ENCODE peak calls at places on chromosome 14, in seven cellular contexts. One of them, this sample, is unnamed.

GRCh38 chr14:94451091-94451751 is 1.4 kb downstream of the SERPINA11 start:
- DNase-seq in tibial nerve: no peak
- DNase-seq in upper lobe of right lung: no peak
- DNase-seq in A549: no peak
- DNase-seq in vagina: peak; percentile 29
- DNase-seq in esophagus squamous epithelium: no peak
- DNase-seq in tibial artery: no peak
- DNase-seq in this sample: no peak

GRCh38 chr14:105865904-105866840 is 339.8 kb downstream of the TMEM121 start:
- DNase-seq in tibial nerve: peak; percentile 7
- DNase-seq in upper lobe of right lung: peak; percentile 62
- DNase-seq in A549: no peak
- DNase-seq in vagina: no peak
- DNase-seq in esophagus squamous epithelium: no peak
- DNase-seq in tibial artery: peak; percentile 18
- DNase-seq in this sample: no peak

GRCh38 chr14:32940066-32940651 is 1.5 kb downstream of the NPAS3 start:
- DNase-seq in tibial nerve: no peak
- DNase-seq in upper lobe of right lung: no peak
- DNase-seq in A549: no peak
- DNase-seq in vagina: no peak
- DNase-seq in esophagus squamous epithelium: no peak
- DNase-seq in tibial artery: no peak
- DNase-seq in this sample: no peak

GRCh38 chr14:95033851-95034622 is 123.3 kb downstream of the DICER1 start:
- DNase-seq in tibial nerve: no peak
- DNase-seq in upper lobe of right lung: peak; percentile 44
- DNase-seq in A549: no peak
- DNase-seq in vagina: peak; percentile 64
- DNase-seq in esophagus squamous epithelium: no peak
- DNase-seq in tibial artery: no peak
- DNase-seq in this sample: no peak

GRCh38 chr14:22786685-22787084 is 20.2 kb downstream of the OXA1L start:
- DNase-seq in tibial nerve: no peak
- DNase-seq in upper lobe of right lung: no peak
- DNase-seq in A549: no peak
- DNase-seq in vagina: no peak
- DNase-seq in esophagus squamous epithelium: no peak
- DNase-seq in tibial artery: no peak
- DNase-seq in this sample: no peak

GRCh38 chr14:89870335-89870734 is 84.2 kb downstream of the EFCAB11 start:
- DNase-seq in tibial nerve: no peak
- DNase-seq in upper lobe of right lung: no peak
- DNase-seq in A549: no peak
- DNase-seq in vagina: no peak
- DNase-seq in esophagus squamous epithelium: no peak
- DNase-seq in tibial artery: no peak
- DNase-seq in this sample: no peak

GRCh38 chr14:102949801-102950451 is 27.5 kb downstream of the AMN start:
- DNase-seq in tibial nerve: no peak
- DNase-seq in upper lobe of right lung: no peak
- DNase-seq in A549: no peak
- DNase-seq in vagina: no peak
- DNase-seq in esophagus squamous epithelium: no peak
- DNase-seq in tibial artery: no peak
- DNase-seq in this sample: no peak

GRCh38 chr14:21191809-21192446 is 36.1 kb upstream of the OR5AU1 start:
- DNase-seq in tibial nerve: peak; percentile 45
- DNase-seq in upper lobe of right lung: peak; percentile 90
- DNase-seq in A549: peak; percentile 30
- DNase-seq in vagina: no peak
- DNase-seq in esophagus squamous epithelium: peak; percentile 18
- DNase-seq in tibial artery: peak; percentile 55
- DNase-seq in this sample: peak; percentile 49

GRCh38 chr14:45212231-45212630 is 40.8 kb downstream of the MIS18BP1 start:
- DNase-seq in tibial nerve: no peak
- DNase-seq in upper lobe of right lung: no peak
- DNase-seq in A549: no peak
- DNase-seq in vagina: no peak
- DNase-seq in esophagus squamous epithelium: no peak
- DNase-seq in tibial artery: no peak
- DNase-seq in this sample: no peak

GRCh38 chr14:42428996-42429395 is 822.3 kb downstream of the LRFN5 start:
- DNase-seq in tibial nerve: no peak
- DNase-seq in upper lobe of right lung: no peak
- DNase-seq in A549: no peak
- DNase-seq in vagina: no peak
- DNase-seq in esophagus squamous epithelium: no peak
- DNase-seq in tibial artery: no peak
- DNase-seq in this sample: no peak
- H3K9me3 ChIP-seq in tibial nerve: no peaks in the 10 kb centered on the region
- H3K9me3 ChIP-seq in upper lobe of right lung: no peaks in the 10 kb centered on the region
- H3K9me3 ChIP-seq in A549: no peaks in the 10 kb centered on the region
- H3K9me3 ChIP-seq in vagina: no peaks in the 10 kb centered on the region
- H3K9me3 ChIP-seq in esophagus squamous epithelium: no peaks in the 10 kb centered on the region
- H3K9me3 ChIP-seq in tibial artery: no peaks in the 10 kb centered on the region
- H3K9me3 ChIP-seq in this sample: no peaks in the 10 kb centered on the region

GRCh38 chr14:36520601-36521525 is 831 bp upstream of the NKX2-1 start:
- DNase-seq in tibial nerve: no peak
- DNase-seq in upper lobe of right lung: peak; percentile 84
- DNase-seq in A549: peak; percentile 64
- DNase-seq in vagina: no peak
- DNase-seq in esophagus squamous epithelium: no peak
- DNase-seq in tibial artery: no peak
- DNase-seq in this sample: no peak
- H3K9me3 ChIP-seq in tibial nerve: no peaks in the 10 kb centered on the region
- H3K9me3 ChIP-seq in upper lobe of right lung: no peaks in the 10 kb centered on the region
- H3K9me3 ChIP-seq in A549: no peaks in the 10 kb centered on the region
- H3K9me3 ChIP-seq in vagina: no peaks in the 10 kb centered on the region
- H3K9me3 ChIP-seq in esophagus squamous epithelium: no peaks in the 10 kb centered on the region
- H3K9me3 ChIP-seq in tibial artery: no peaks in the 10 kb centered on the region
- H3K9me3 ChIP-seq in this sample: peaks cover under 1% of the 10 kb centered on the region

GRCh38 chr14:96965885-96966595 is 168.9 kb downstream of the VRK1 start:
- DNase-seq in tibial nerve: no peak
- DNase-seq in upper lobe of right lung: no peak
- DNase-seq in A549: no peak
- DNase-seq in vagina: peak; percentile 49
- DNase-seq in esophagus squamous epithelium: no peak
- DNase-seq in tibial artery: no peak
- DNase-seq in this sample: no peak
- H3K9me3 ChIP-seq in tibial nerve: peaks cover 45% of the 10 kb centered on the region
- H3K9me3 ChIP-seq in upper lobe of right lung: peaks cover 5% of the 10 kb centered on the region
- H3K9me3 ChIP-seq in A549: peaks cover 4% of the 10 kb centered on the region
- H3K9me3 ChIP-seq in vagina: no peaks in the 10 kb centered on the region
- H3K9me3 ChIP-seq in esophagus squamous epithelium: peaks cover 3% of the 10 kb centered on the region
- H3K9me3 ChIP-seq in tibial artery: peaks cover 17% of the 10 kb centered on the region
- H3K9me3 ChIP-seq in this sample: peaks cover 5% of the 10 kb centered on the region

DNA sequence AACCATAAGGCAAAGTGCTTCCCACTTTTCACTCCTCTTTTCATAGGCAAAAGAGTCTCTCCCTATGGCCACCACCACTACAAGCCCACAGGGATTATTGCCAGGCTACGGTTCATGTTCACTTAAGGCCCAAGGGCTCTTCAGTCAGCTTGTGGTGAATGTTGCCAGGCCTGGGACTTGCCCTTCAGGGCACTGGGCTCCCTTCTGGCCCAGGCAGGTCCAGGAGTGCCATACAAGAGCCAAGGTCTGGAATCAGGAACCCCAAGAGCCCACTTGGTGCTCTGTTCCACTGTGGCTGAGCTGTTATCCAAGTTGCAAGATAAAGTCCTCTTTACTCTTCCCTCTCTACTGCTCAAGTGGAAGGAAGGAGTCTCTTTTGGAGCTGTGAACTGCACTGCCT is 307.6 kb downstream of the FUT8 start:
- DNase-seq in tibial nerve: no peak
- DNase-seq in upper lobe of right lung: no peak
- DNase-seq in A549: no peak
- DNase-seq in vagina: no peak
- DNase-seq in esophagus squamous epithelium: no peak
- DNase-seq in tibial artery: no peak
- DNase-seq in this sample: no peak
- H3K9me3 ChIP-seq in tibial nerve: peaks cover 21% of the 10 kb centered on the region
- H3K9me3 ChIP-seq in upper lobe of right lung: no peaks in the 10 kb centered on the region
- H3K9me3 ChIP-seq in A549: peaks cover 10% of the 10 kb centered on the region
- H3K9me3 ChIP-seq in vagina: no peaks in the 10 kb centered on the region
- H3K9me3 ChIP-seq in esophagus squamous epithelium: peaks cover 14% of the 10 kb centered on the region
- H3K9me3 ChIP-seq in tibial artery: peaks cover 12% of the 10 kb centered on the region
- H3K9me3 ChIP-seq in this sample: no peaks in the 10 kb centered on the region

DNA sequence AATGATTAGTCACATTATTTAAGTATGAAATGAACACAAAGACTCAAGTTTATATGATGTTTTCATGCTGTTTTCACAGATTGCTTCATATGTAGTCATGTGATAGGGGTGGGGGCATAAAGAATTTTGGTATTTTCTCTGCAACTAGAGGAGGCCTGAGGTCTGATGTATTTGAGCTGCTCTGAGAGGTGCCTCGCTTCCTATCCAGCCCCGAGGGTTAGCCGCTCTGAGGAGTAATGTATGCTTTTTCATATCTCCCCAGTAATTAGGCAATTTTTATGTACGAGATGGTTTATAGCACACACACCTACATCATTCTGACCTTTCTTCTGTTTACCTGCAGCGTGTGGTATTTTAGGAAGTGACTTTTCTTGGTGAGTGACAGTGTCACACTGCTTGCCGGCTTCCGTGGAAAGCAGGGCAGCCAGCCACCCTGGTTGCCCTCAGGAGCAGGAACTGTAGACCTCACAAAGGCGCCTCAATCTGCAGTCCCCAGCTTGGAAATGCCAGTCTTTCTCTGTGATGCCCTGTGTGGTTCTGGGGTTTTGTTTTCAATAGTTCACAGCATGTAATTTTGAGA is 106.4 kb downstream of the VRK1 start:
- DNase-seq in tibial nerve: no peak
- DNase-seq in upper lobe of right lung: no peak
- DNase-seq in A549: no peak
- DNase-seq in vagina: peak; percentile 16
- DNase-seq in esophagus squamous epithelium: no peak
- DNase-seq in tibial artery: no peak
- DNase-seq in this sample: no peak
- H3K9me3 ChIP-seq in tibial nerve: peaks cover 4% of the 10 kb centered on the region
- H3K9me3 ChIP-seq in upper lobe of right lung: no peaks in the 10 kb centered on the region
- H3K9me3 ChIP-seq in A549: no peaks in the 10 kb centered on the region
- H3K9me3 ChIP-seq in vagina: no peaks in the 10 kb centered on the region
- H3K9me3 ChIP-seq in esophagus squamous epithelium: no peaks in the 10 kb centered on the region
- H3K9me3 ChIP-seq in tibial artery: no peaks in the 10 kb centered on the region
- H3K9me3 ChIP-seq in this sample: no peaks in the 10 kb centered on the region

DNA sequence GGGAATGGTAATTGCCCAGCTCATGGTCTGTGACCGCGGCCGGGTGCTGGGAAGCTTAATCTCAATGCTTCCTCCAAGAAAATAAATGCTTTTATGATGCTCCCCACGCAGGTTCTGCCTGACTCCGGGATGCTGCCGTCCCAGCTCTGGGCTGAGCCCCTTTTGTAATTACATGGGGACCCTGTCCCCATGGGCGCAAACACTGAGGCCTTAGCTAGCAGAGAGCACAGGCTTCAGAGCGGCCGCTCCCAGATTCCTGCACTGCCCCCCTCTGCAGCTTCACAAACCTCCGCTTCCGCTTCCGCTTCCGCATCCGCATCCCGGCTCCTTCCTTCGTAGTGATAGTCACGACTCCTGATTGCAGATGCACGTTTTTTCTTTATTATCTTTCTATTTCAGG is 129.5 kb downstream of the KIF26A start:
- DNase-seq in tibial nerve: no peak
- DNase-seq in upper lobe of right lung: peak; percentile 52
- DNase-seq in A549: no peak
- DNase-seq in vagina: no peak
- DNase-seq in esophagus squamous epithelium: no peak
- DNase-seq in tibial artery: no peak
- DNase-seq in this sample: no peak
- H3K9me3 ChIP-seq in tibial nerve: no peaks in the 10 kb centered on the region
- H3K9me3 ChIP-seq in upper lobe of right lung: no peaks in the 10 kb centered on the region
- H3K9me3 ChIP-seq in A549: no peaks in the 10 kb centered on the region
- H3K9me3 ChIP-seq in vagina: no peaks in the 10 kb centered on the region
- H3K9me3 ChIP-seq in esophagus squamous epithelium: no peaks in the 10 kb centered on the region
- H3K9me3 ChIP-seq in tibial artery: no peaks in the 10 kb centered on the region
- H3K9me3 ChIP-seq in this sample: no peaks in the 10 kb centered on the region